ENCODE peak calls at places on chromosomes 2 and 18, in seven cellular contexts. Q is PC-9, M is mammary epithelial cell, X is GM12878, S is PC-3, V is K562, F is astrocyte. R is an unnamed sample.
A peak's percentile ranks its signal among the peaks of the same experiment; 100 is the strongest.

GRCh38 chr18:26919656-26920055 is 54.1 kb upstream of the AQP4 start:
- DNase-seq in Q (no peak), M (peak; percentile 38), X (no peak), S (no peak), V (no peak), F (no peak), R (peak; percentile 3)

GRCh38 chr2:39119732-39120520 is 925 bp downstream of the SOS1 start:
- DNase-seq in Q (peak; percentile 61), M (peak; percentile 59), X (no peak), S (peak; percentile 55), V (peak; percentile 81), F (peak; percentile 46), R (peak; percentile 55)

GRCh38 chr2:225207471-225207870 is 165.2 kb upstream of the DOCK10 start:
- DNase-seq in Q (no peak), M (no peak), X (no peak), S (no peak), V (no peak), F (no peak), R (no peak)

GRCh38 chr2:136056077-136056688 is 61.8 kb downstream of the CXCR4 start:
- DNase-seq in Q (no peak), M (no peak), X (peak; percentile 67), S (no peak), V (no peak), F (no peak), R (no peak)

GRCh38 chr2:8123464-8123863 is 558.4 kb upstream of the ID2 start:
- DNase-seq in Q (no peak), M (no peak), X (no peak), S (no peak), V (no peak), F (no peak), R (no peak)

GRCh38 chr18:42105382-42105781 is 150.3 kb downstream of the PIK3C3 start:
- DNase-seq in Q (no peak), M (no peak), X (no peak), S (no peak), V (no peak), F (no peak), R (no peak)

GRCh38 chr18:9757851-9758587 is 49.9 kb downstream of the RAB31 start:
- DNase-seq in Q (no peak), M (peak; percentile 22), X (no peak), S (no peak), V (peak; percentile 36), F (peak; percentile 77), R (no peak)

GRCh38 chr2:2731101-2731850 is 400.2 kb upstream of the MYT1L start:
- DNase-seq in Q (no peak), M (no peak), X (no peak), S (no peak), V (no peak), F (no peak), R (no peak)

GRCh38 chr2:240369725-240370585 is 65.5 kb upstream of the GPC1 start:
- DNase-seq in Q (peak; percentile 96), M (peak; percentile 94), X (no peak), S (peak; percentile 90), V (no peak), F (peak; percentile 95), R (peak; percentile 97)

GRCh38 chr2:233990261-233990798 is 60.2 kb upstream of the SPP2 start:
- DNase-seq in Q (no peak), M (peak; percentile 73), X (peak; percentile 38), S (no peak), V (no peak), F (peak; percentile 34), R (peak; percentile 49)

GRCh38 chr2:144166743-144167142 is 353.2 kb downstream of the ZEB2 start:
- DNase-seq in Q (no peak), M (no peak), X (no peak), S (no peak), V (no peak), F (no peak), R (no peak)

GRCh38 chr2:231467016-231467545 is 2.8 kb upstream of the NCL start:
- DNase-seq in Q (no peak), M (no peak), X (no peak), S (no peak), V (no peak), F (no peak), R (no peak)

GRCh38 chr2:148816176-148816575 is 58.9 kb upstream of the KIF5C start:
- DNase-seq in Q (no peak), M (no peak), X (no peak), S (no peak), V (no peak), F (no peak), R (no peak)

GRCh38 chr2:64770781-64771334 is 117.1 kb upstream of the SERTAD2 start:
- DNase-seq in Q (no peak), M (peak; percentile 84), X (no peak), S (peak; percentile 95), V (peak; percentile 57), F (peak; percentile 89), R (peak; percentile 94)

GRCh38 chr2:102789349-102790085 is 27.7 kb downstream of the TMEM182 start:
- DNase-seq in Q (no peak), M (no peak), X (no peak), S (no peak), V (no peak), F (no peak), R (no peak)

GRCh38 chr2:168034586-168034985 is 212.8 kb downstream of the STK39 start:
- DNase-seq in Q (no peak), M (no peak), X (no peak), S (no peak), V (no peak), F (no peak), R (no peak)

GRCh38 chr2:56182420-56182819 is 1.4 kb upstream of the CCDC85A start:
- DNase-seq in Q (no peak), M (no peak), X (no peak), S (no peak), V (no peak), F (no peak), R (no peak)

GRCh38 chr2:56184500-56184996 is 758 bp downstream of the CCDC85A start:
- DNase-seq in Q (no peak), M (peak; percentile 46), X (no peak), S (peak; percentile 41), V (no peak), F (peak; percentile 25), R (no peak)

GRCh38 chr2:56185101-56185581 is 1.4 kb downstream of the CCDC85A start:
- DNase-seq in Q (no peak), M (peak; percentile 14), X (no peak), S (peak; percentile 27), V (no peak), F (no peak), R (no peak)

GRCh38 chr2:56185582-56186046 is 1.8 kb downstream of the CCDC85A start:
- DNase-seq in Q (no peak), M (peak; percentile 10), X (no peak), S (peak; percentile 56), V (no peak), F (peak; percentile 42), R (no peak)

DNA sequence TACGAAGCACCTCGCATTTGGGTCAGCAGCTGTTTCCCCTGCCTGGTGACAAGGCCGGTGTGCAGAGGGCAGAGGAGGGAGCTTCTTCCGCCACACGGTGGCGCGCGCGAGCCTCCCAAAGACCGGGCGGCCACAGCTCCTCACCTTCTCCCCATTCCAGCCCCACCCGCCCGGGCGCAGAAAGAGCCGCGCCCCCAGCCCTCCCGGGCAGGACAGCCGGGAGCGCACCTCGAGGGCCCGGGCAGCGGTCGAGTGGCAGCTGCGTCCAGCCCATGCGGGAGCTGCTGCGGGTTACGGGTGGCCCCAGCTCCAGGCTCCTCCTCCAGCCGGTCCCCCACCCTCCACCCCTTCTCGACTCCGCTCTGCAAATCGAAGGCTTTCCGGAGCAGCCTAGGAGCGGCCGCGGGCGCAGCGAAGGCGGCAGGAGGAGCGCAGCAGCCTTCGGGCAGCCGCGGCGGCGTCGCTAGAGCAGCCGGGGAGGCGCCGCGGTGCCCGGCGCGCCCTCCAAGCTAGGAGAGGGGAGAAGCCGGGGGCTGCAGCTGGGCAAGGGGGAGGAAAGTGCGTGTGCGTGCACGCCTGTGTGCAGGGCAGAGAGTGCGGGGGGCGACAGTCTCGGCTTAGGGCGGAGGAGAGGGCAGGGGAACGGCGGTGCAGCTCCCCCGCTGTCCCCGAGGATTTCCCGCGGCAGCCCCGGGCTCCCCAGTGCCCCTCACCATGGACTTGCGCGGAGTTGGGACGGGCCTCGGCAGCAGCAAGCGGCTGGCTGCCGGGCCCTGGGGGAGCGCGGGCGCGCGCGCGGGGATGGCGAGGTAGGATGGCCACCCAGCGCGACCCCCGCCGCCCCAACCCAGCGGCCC is at the start of gene CCDC85A:
- DNase-seq in Q (no peak), M (peak; percentile 73), X (no peak), S (peak; percentile 83), V (peak; percentile 87), F (peak; percentile 67), R (peak; percentile 80)
- TF ChIP-seq EZH2 in Q (no peak), M (no peak), X (no peak), S (peak; percentile 29), V (no peak), F (peak; percentile 88), R (peak; percentile 87)

GRCh38 chr2:54083021-54083420 is 32.4 kb upstream of the ACYP2 start:
- DNase-seq in Q (no peak), M (no peak), X (no peak), S (no peak), V (no peak), F (no peak), R (peak; percentile 20)
- TF ChIP-seq CTCF in Q (no peak), M (no peak), X (no peak), S (no peak), V (no peak), F (no peak), R (no peak)

DNA sequence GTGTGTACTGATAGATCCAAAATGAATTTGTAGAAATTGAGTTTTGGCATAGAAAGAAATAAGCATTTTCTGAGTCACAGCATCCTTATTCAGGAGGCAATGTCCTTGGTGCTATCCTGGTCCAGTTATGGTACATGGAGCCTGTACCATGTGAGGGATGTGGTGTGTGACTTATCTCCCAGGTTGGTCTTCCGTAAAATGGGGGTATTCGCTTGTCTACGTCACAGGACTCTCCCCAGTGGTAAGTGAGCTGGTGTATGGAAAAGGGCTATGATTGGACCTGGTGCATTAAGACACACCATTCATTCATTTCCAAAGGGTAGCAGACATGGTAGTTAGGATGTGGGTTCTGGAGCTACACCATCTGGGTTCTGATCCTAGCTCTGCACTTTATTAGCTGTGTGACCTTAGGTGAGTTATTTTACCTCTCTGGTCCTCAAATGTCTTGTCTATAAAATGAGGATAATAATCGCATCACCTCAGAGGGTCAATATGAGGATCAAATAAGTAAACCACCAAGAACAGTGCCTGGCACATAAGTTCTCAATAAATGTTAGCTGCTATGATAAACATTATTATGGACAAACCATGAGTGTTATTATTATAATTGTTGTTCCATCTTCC is 119.2 kb downstream of the MYCN start:
- DNase-seq in Q (no peak), M (no peak), X (no peak), S (no peak), V (no peak), F (no peak), R (no peak)
- TF ChIP-seq EZH2 in Q (no peak), M (no peak), X (no peak), S (no peak), V (no peak), F (no peak), R (no peak)

DNA sequence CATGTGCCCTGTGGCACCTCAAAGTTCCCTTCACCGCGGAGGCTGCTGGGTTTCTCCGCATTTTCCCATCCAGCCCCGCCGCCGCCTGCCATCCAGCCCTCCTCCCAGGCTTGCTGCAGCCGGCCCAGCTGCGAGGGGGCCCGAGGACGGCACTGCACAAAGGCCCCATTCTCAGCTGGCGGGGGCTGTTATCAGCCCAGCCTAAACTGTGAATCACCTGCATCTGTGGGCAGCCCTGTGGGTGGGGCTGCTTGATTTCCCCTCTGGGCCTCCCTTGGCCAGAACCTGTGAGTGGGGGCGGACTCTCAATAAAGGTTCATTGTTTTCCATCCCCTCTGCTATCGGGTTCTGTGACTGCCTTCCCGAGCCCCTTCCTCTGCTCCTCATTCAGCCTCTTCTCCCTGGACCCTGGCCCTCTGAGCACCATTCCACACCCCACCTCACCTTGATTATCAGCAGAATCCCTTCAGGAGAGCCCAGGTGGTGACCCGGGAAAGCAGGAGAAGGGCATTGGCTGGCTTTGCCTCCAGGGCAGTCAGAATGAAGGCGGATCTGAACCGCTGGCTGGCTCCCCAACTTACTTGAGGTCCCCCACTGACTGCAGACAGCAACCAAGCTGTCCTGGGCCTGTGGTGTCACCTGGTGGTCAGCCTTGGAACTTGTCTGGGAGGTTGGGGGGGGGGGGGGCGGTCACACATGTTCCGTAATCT is 204.5 kb downstream of the ZFP36L2 start:
- DNase-seq in Q (peak; percentile 48), M (peak; percentile 98), X (no peak), S (peak; percentile 22), V (peak; percentile 56), F (no peak), R (peak; percentile 43)
- TF ChIP-seq CTCF in Q (peak; percentile 66), M (peak; percentile 75), X (peak; percentile 29), S (peak; percentile 54), V (peak; percentile 78), F (no peak), R (peak; percentile 24)

R was measured in fibroblast of lung.